ENCODE peak calls at places on chromosomes 6 and 20, in nine cellular contexts. Y is AG20443, E is NCI-H446 treated with DMSO at 0.1 percent for 48 hours, R is lower leg skin, L is GM03348, K is NCI-H460, I is mucosa of descending colon, P is globus pallidus, T is neural progenitor cell. H is an unnamed sample.
A peak's percentile ranks its signal among the peaks of the same experiment; 100 is the strongest.

GRCh38 chr20:35134900-35135299 is 12.2 kb downstream of the EDEM2 start:
- DNase-seq in Y (no peak), E (no peak), R (no peak), L (no peak), K (peak; percentile 16), I (no peak), P (no peak), T (no peak), H (peak; percentile 6)

GRCh38 chr6:35392111-35392702 is 49.8 kb downstream of the PPARD start:
- DNase-seq in Y (no peak), E (no peak), R (peak; percentile 77), L (no peak), K (no peak), I (peak; percentile 93), P (no peak), T (no peak), H (no peak)

GRCh38 chr6:150503586-150504339 is 95.9 kb upstream of the PLEKHG1 start:
- DNase-seq in Y (no peak), E (no peak), R (no peak), L (no peak), K (no peak), I (no peak), P (no peak), T (no peak), H (no peak)

GRCh38 chr6:120108061-120108795 is 758.7 kb upstream of the MAN1A1 start:
- DNase-seq in Y (no peak), E (no peak), R (no peak), L (no peak), K (no peak), I (no peak), P (no peak), T (no peak), H (no peak)

GRCh38 chr20:63255911-63256704 is 1.8 kb upstream of the NKAIN4 start:
- DNase-seq in Y (no peak), E (no peak), R (no peak), L (no peak), K (no peak), I (no peak), P (no peak), T (no peak), H (no peak)

GRCh38 chr6:165961236-165961751 is 206.4 kb downstream of the TBXT start:
- DNase-seq in Y (no peak), E (no peak), R (no peak), L (no peak), K (no peak), I (no peak), P (no peak), T (peak; percentile 9), H (no peak)

GRCh38 chr6:33432546-33432945 is 12.7 kb downstream of the SYNGAP1 start:
- DNase-seq in Y (peak; percentile 4), E (no peak), R (no peak), L (no peak), K (no peak), I (no peak), P (no peak), T (no peak), H (no peak)

GRCh38 chr6:149013932-149014331 is 267.1 kb downstream of the UST start:
- DNase-seq in Y (no peak), E (no peak), R (no peak), L (no peak), K (no peak), I (no peak), P (no peak), T (no peak), H (no peak)